ENCODE peak calls at places on chromosomes 16 and 17, in nine cellular contexts. F, L, Z, B, V, W, N, T and E are unnamed samples.

GRCh38 chr17:20010099-20010863 is 1.1 kb downstream of the SPECC1 start:
- DNase-seq in Z (no peak), N (no peak), B (peak), T (peak), W (peak), F (peak), L (no peak), V (no peak), E (peak)

GRCh38 chr16:50071075-50071671 is 5.4 kb downstream of the HEATR3 start:
- DNase-seq in Z (no peak), B (no peak), W (no peak), L (no peak), V (no peak), N (no peak), T (no peak), F (no peak), E (no peak)

GRCh38 chr17:68657166-68657940 is 56.2 kb upstream of the FAM20A start:
- DNase-seq in B (no peak), V (no peak), N (no peak), T (peak), Z (no peak), W (no peak), L (no peak), F (no peak), E (no peak)

GRCh38 chr17:49456172-49456965 is 38.7 kb upstream of the NGFR start:
- DNase-seq in F (no peak), B (no peak), Z (no peak), T (peak), W (no peak), V (no peak), N (peak), L (no peak), E (no peak)

GRCh38 chr16:70647461-70648359 is 1.4 kb downstream of the IL34 start:
- DNase-seq in T (no peak), B (no peak), W (no peak), L (no peak), N (no peak), V (no peak), Z (no peak), F (no peak), E (no peak)

GRCh38 chr17:8621585-8621984 is 8.9 kb downstream of the MYH10 start:
- DNase-seq in W (no peak), V (no peak), N (no peak), L (peak), Z (no peak), T (peak), F (no peak), B (no peak), E (no peak)

GRCh38 chr17:45574376-45574775 is 83.9 kb upstream of the PLEKHM1 start:
- DNase-seq in L (no peak), T (peak), W (peak), F (no peak), V (no peak), N (no peak), B (no peak), Z (no peak), E (no peak)

GRCh38 chr16:19532601-19533000 is 8.9 kb downstream of the CCP110 start:
- DNase-seq in F (no peak), N (no peak), T (no peak), V (no peak), W (no peak), L (no peak), B (no peak), Z (no peak), E (no peak)

GRCh38 chr17:56596741-56597494 is 3.4 kb downstream of the NOG start:
- DNase-seq in N (no peak), B (no peak), F (peak), V (no peak), W (no peak), Z (no peak), L (no peak), T (no peak), E (peak)

GRCh38 chr17:27443491-27443890 is 12.8 kb upstream of the KSR1 start:
- DNase-seq in T (no peak), B (no peak), F (no peak), W (no peak), V (no peak), L (no peak), N (no peak), Z (no peak), E (no peak)

GRCh38 chr16:3009568-3010390 is 2.9 kb upstream of the CLDN9 start:
- DNase-seq in V (peak), N (peak), F (peak), L (no peak), B (no peak), W (no peak), T (no peak), Z (no peak), E (peak)

GRCh38 chr17:38447502-38448095 is 19.3 kb downstream of the ARHGAP23 start:
- DNase-seq in F (no peak), L (no peak), V (no peak), T (no peak), W (no peak), N (no peak), B (no peak), Z (no peak), E (no peak)

GRCh38 chr17:49580055-49580721 is 4.5 kb downstream of the NXPH3 start:
- DNase-seq in B (no peak), L (no peak), F (peak), N (no peak), T (no peak), Z (no peak), W (no peak), V (no peak), E (no peak)

GRCh38 chr16:26688105-26688504 is 378.6 kb upstream of the C16orf82 start:
- DNase-seq in N (no peak), B (no peak), V (no peak), Z (no peak), T (no peak), F (no peak), W (no peak), L (no peak), E (no peak)

GRCh38 chr17:41697122-41697962 is 8.7 kb downstream of the EIF1 start:
- DNase-seq in W (no peak), B (no peak), V (no peak), Z (no peak), T (peak), F (peak), L (no peak), N (peak), E (no peak)

GRCh38 chr17:60851181-60851580 is 173.5 kb downstream of the BCAS3 start:
- DNase-seq in V (no peak), L (no peak), W (no peak), B (no peak), N (no peak), Z (no peak), F (peak), T (no peak), E (peak)